ENCODE peak calls at places on chromosomes 13 and 19, in six cellular contexts. N is CD8-positive, alpha-beta T cell; V is lower leg skin; U is heart left ventricle; X is thyroid gland; S is breast epithelium. B is an unnamed sample.

GRCh38 chr19:15539638-15540037 is 31.3 kb downstream of the CYP4F22 start:
- DNase-seq in X (no peak), V (no peak), U (no peak), S (no peak), N (no peak), B (no peak)

GRCh38 chr19:18419195-18419698 is at the start of gene SSBP4:
- DNase-seq in X (peak; percentile 70), U (peak; percentile 81), N (peak; percentile 61), V (no peak), S (no peak), B (peak; percentile 81)

GRCh38 chr13:43339145-43339820 is 315.9 kb downstream of the DNAJC15 start:
- DNase-seq in N (no peak), U (no peak), V (no peak), X (no peak), S (no peak), B (no peak)

GRCh38 chr19:32421589-32422361 is 16.2 kb downstream of the DPY19L3 start:
- DNase-seq in U (no peak), X (no peak), S (no peak), N (no peak), V (no peak), B (no peak)

GRCh38 chr13:79986890-79987289 is 354.0 kb downstream of the SPRY2 start:
- DNase-seq in V (no peak), S (no peak), U (no peak), N (no peak), X (no peak), B (no peak)

GRCh38 chr19:42091300-42092266 is 15.6 kb downstream of the ZNF574 start:
- DNase-seq in N (no peak), X (no peak), S (no peak), U (no peak), V (no peak), B (no peak)

GRCh38 chr19:39814595-39814994 is 19.4 kb downstream of the DYRK1B start:
- DNase-seq in N (no peak), U (no peak), V (no peak), S (no peak), X (no peak), B (no peak)

GRCh38 chr13:95480131-95480545 is 72.4 kb upstream of the CLDN10 start:
- DNase-seq in U (no peak), S (no peak), N (no peak), X (no peak), V (peak; percentile 23), B (no peak)

GRCh38 chr13:40466271-40466670 is 200.2 kb downstream of the FOXO1 start:
- DNase-seq in X (no peak), S (no peak), U (no peak), V (no peak), N (no peak), B (no peak)

GRCh38 chr13:36493046-36493445 is 60.8 kb downstream of the CCNA1 start:
- DNase-seq in X (no peak), N (no peak), U (no peak), S (no peak), V (no peak), B (no peak)

GRCh38 chr13:100512422-100512821 is 76.2 kb downstream of the GGACT start:
- DNase-seq in V (no peak), N (no peak), U (no peak), X (peak; percentile 19), S (no peak), B (peak; percentile 61)

GRCh38 chr19:42150353-42150752 is 18.1 kb upstream of the POU2F2 start:
- DNase-seq in X (no peak), S (no peak), V (no peak), N (no peak), U (no peak), B (no peak)

GRCh38 chr19:15101479-15102082 is 5.6 kb upstream of the SYDE1 start:
- DNase-seq in X (peak; percentile 20), V (no peak), U (no peak), N (peak; percentile 55), S (no peak), B (peak; percentile 39)

GRCh38 chr13:20156711-20157110 is 4.1 kb downstream of the GJA3 start:
- DNase-seq in S (no peak), X (no peak), U (no peak), V (no peak), N (no peak), B (no peak)

GRCh38 chr19:45256836-45257235 is 5.8 kb downstream of the MARK4 start:
- DNase-seq in N (no peak), U (no peak), S (no peak), V (no peak), X (no peak), B (no peak)

GRCh38 chr19:45255611-45256157 is 4.6 kb downstream of the MARK4 start:
- DNase-seq in X (no peak), V (no peak), S (no peak), N (no peak), U (no peak), B (no peak)

GRCh38 chr19:45251452-45252354 is 632 bp downstream of the MARK4 start:
- DNase-seq in S (no peak), N (no peak), V (no peak), X (peak; percentile 11), U (no peak), B (peak; percentile 13)

GRCh38 chr19:45253396-45254027 is 2.4 kb downstream of the MARK4 start:
- DNase-seq in S (no peak), X (no peak), V (no peak), N (peak; percentile 16), U (no peak), B (peak; percentile 22)

GRCh38 chr19:45254044-45254531 is 3.0 kb downstream of the MARK4 start:
- DNase-seq in S (no peak), N (no peak), X (no peak), V (no peak), U (no peak), B (no peak)
- TF ChIP-seq CTCF in S (no peak), N (peak; percentile 19), X (no peak), V (no peak), U (no peak), B (peak; percentile 21)

DNA sequence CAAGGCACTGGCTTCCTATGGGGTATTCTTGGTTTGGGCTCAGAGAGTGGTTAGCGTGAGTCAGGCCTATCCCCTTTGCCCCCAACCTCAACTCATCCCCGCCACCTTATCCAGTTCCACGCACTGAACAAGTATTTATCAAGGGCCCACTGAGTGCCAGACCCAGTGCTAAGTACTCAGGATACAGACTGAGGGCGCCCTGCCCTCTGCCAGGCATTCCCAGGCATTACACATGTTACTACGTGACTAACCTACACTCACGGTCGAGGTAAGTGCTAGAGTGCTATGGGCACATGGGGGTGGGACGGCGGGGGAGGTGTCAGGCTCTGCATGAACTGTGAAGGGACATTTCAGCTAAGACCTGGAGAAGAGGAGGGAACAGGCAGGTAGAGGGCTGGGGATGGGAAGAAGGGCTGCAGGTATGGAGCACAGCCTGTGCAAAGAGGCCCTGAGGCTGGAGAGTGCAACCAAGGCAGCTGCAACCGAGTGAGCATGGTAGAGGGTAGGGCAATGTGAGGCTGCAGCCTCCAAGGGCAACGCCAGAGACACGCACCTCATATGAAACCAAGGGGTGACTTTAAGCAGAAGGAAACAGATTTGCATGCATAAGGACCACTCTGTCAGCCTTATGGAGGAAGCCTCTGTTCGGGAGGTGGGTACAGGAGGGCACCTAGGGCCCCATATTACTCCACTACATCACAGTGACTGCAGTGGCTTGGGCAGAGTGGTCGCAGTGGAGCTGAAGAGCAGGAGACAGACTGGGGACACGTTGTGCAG is 22.5 kb downstream of the DHRS12 start:
- DNase-seq in U (no peak), V (no peak), X (peak; percentile 53), N (no peak), S (no peak), B (peak; percentile 44)
- TF ChIP-seq CTCF in U (peak; percentile 22), V (no peak), X (peak; percentile 41), N (no peak), S (peak; percentile 32), B (peak; percentile 50)

DNA sequence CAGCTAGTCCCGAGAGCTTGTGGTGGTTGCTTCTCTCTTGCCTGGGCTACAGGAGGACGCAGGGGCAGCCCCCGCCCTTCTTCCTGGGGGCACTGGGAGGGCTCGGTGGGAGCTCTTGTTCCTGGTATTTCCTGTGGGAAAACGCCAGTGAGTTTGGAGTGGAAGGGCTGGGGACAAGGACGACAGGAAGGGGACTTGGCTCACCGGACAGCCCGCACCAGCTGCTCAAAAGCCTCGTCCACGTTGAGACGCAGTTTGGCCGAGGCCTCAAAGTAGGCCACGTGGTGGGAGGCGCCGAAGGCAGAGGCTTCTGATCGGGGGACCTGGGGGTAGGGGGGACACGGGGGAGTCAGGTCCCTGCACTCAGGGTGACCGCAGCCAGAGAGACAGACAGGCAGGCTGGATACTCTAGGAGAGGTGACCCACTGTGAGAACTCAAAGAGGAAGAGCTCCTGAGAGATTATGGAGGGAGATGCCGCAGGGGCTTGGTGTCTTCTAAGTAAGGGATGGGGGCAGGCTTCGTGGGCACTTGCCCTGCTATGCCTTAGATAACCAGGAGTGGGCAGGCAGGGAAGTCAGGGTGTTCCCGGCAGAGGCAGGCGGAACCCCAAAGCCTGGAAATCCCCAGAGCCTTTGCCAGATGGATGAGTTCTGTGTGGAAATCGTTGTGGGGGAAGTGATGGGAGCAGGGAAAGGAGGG is 4.3 kb downstream of the RRAS start:
- DNase-seq in N (no peak), V (no peak), S (no peak), X (peak; percentile 20), U (no peak), B (no peak)
- TF ChIP-seq CTCF in N (no peak), V (no peak), S (no peak), X (no peak), U (no peak), B (peak; percentile 8)

GRCh38 chr19:50794074-50794777 is 4.0 kb downstream of the ACP4 start:
- DNase-seq in U (no peak), X (peak; percentile 39), N (no peak), V (no peak), S (no peak), B (no peak)
- TF ChIP-seq CTCF in U (no peak), X (peak; percentile 6), N (no peak), V (no peak), S (no peak), B (no peak)

DNA sequence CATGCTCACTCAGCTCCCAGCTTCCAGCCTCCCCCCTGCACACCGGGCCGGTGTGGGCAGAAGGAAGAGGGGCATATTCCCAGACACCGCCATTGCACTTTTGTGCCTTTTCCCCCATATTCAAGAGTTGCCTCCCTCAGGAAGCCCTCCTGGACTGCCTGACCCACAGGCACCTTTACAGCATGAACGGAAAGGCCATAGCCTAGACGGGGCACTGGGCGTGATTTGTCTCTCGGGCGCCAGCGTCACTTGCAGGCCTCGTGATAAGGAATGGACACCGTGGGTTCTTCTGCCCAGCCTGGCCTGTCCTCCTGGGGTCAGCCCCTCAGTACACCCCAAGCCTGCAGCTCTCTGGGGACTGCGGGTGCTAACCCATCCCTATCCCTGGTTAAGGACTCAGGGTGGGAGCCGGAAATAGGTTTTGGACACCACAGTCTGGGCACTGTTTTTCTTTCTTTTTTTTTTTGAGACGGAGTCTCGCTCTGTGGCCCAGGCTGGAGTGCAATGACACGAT is 933 bp upstream of the UQCR11 start:
- DNase-seq in N (no peak), V (no peak), U (no peak), X (no peak), S (no peak), B (no peak)
- TF ChIP-seq CTCF in N (no peak), V (no peak), U (no peak), X (no peak), S (no peak), B (no peak)

B was measured in astrocyte of the spinal cord.